ENCODE peak calls at places on chromosome 14, in eight cellular contexts. One of them, this sample, is unnamed. For H3K4me1, the result is how much of the 10 kb centered on the place peaks cover.

GRCh38 chr14:98144964-98145363 is 1127.0 kb downstream of the BCL11B start:
- DNase-seq in psoas muscle: no peak
- DNase-seq in CD4-positive, alpha-beta memory T cell: no peak
- DNase-seq in body of pancreas: no peak
- DNase-seq in esophagus squamous epithelium: no peak
- DNase-seq in heart left ventricle: no peak
- DNase-seq in pancreas: no peak
- DNase-seq in K562: no peak
- DNase-seq in this sample: no peak

GRCh38 chr14:51614707-51615106 is 37.0 kb upstream of the FRMD6 start:
- DNase-seq in psoas muscle: no peak
- DNase-seq in CD4-positive, alpha-beta memory T cell: no peak
- DNase-seq in body of pancreas: no peak
- DNase-seq in esophagus squamous epithelium: no peak
- DNase-seq in heart left ventricle: no peak
- DNase-seq in pancreas: no peak
- DNase-seq in K562: no peak
- DNase-seq in this sample: no peak

GRCh38 chr14:36513012-36513420 is 7.0 kb downstream of the NKX2-1 start:
- DNase-seq in psoas muscle: no peak
- DNase-seq in CD4-positive, alpha-beta memory T cell: no peak
- DNase-seq in body of pancreas: no peak
- DNase-seq in esophagus squamous epithelium: no peak
- DNase-seq in heart left ventricle: no peak
- DNase-seq in pancreas: no peak
- DNase-seq in K562: no peak
- DNase-seq in this sample: no peak

GRCh38 chr14:55766071-55766470 is 186.1 kb downstream of the KTN1 start:
- DNase-seq in psoas muscle: no peak
- DNase-seq in CD4-positive, alpha-beta memory T cell: no peak
- DNase-seq in body of pancreas: no peak
- DNase-seq in esophagus squamous epithelium: no peak
- DNase-seq in heart left ventricle: no peak
- DNase-seq in pancreas: no peak
- DNase-seq in K562: no peak
- DNase-seq in this sample: no peak

GRCh38 chr14:38880643-38881567 is 222.1 kb downstream of the SEC23A start:
- DNase-seq in psoas muscle: no peak
- DNase-seq in CD4-positive, alpha-beta memory T cell: no peak
- DNase-seq in body of pancreas: no peak
- DNase-seq in esophagus squamous epithelium: no peak
- DNase-seq in heart left ventricle: no peak
- DNase-seq in pancreas: no peak
- DNase-seq in K562: no peak
- DNase-seq in this sample: no peak

GRCh38 chr14:102523200-102524025 is 13.8 kb upstream of the ANKRD9 start:
- DNase-seq in psoas muscle: peak
- DNase-seq in CD4-positive, alpha-beta memory T cell: no peak
- DNase-seq in body of pancreas: no peak
- DNase-seq in esophagus squamous epithelium: no peak
- DNase-seq in heart left ventricle: no peak
- DNase-seq in pancreas: no peak
- DNase-seq in K562: no peak
- DNase-seq in this sample: no peak

GRCh38 chr14:21326972-21327371 is 47.1 kb downstream of the RPGRIP1 start:
- DNase-seq in psoas muscle: no peak
- DNase-seq in CD4-positive, alpha-beta memory T cell: no peak
- DNase-seq in body of pancreas: no peak
- DNase-seq in esophagus squamous epithelium: no peak
- DNase-seq in heart left ventricle: no peak
- DNase-seq in pancreas: no peak
- DNase-seq in K562: no peak
- DNase-seq in this sample: no peak

GRCh38 chr14:91317381-91318313 is 73.1 kb upstream of the GPR68 start:
- DNase-seq in psoas muscle: peak
- DNase-seq in CD4-positive, alpha-beta memory T cell: peak
- DNase-seq in body of pancreas: peak
- DNase-seq in esophagus squamous epithelium: peak
- DNase-seq in heart left ventricle: peak
- DNase-seq in pancreas: peak
- DNase-seq in K562: peak
- DNase-seq in this sample: no peak

GRCh38 chr14:63860146-63860545 is 7.3 kb downstream of the SYNE2 start:
- DNase-seq in psoas muscle: no peak
- DNase-seq in CD4-positive, alpha-beta memory T cell: no peak
- DNase-seq in body of pancreas: no peak
- DNase-seq in esophagus squamous epithelium: no peak
- DNase-seq in heart left ventricle: no peak
- DNase-seq in pancreas: no peak
- DNase-seq in K562: no peak
- DNase-seq in this sample: no peak

GRCh38 chr14:100072783-100073346 is 7.6 kb downstream of the EVL start:
- DNase-seq in psoas muscle: no peak
- DNase-seq in CD4-positive, alpha-beta memory T cell: peak
- DNase-seq in body of pancreas: no peak
- DNase-seq in esophagus squamous epithelium: no peak
- DNase-seq in heart left ventricle: no peak
- DNase-seq in pancreas: no peak
- DNase-seq in K562: peak
- DNase-seq in this sample: no peak

GRCh38 chr14:30214456-30215090 is 286.9 kb upstream of the PRKD1 start:
- DNase-seq in psoas muscle: no peak
- DNase-seq in CD4-positive, alpha-beta memory T cell: no peak
- DNase-seq in body of pancreas: peak
- DNase-seq in esophagus squamous epithelium: no peak
- DNase-seq in heart left ventricle: no peak
- DNase-seq in pancreas: no peak
- DNase-seq in K562: peak
- DNase-seq in this sample: no peak

GRCh38 chr14:52080817-52081755 is 12.2 kb upstream of the NID2 start:
- DNase-seq in psoas muscle: no peak
- DNase-seq in CD4-positive, alpha-beta memory T cell: no peak
- DNase-seq in body of pancreas: no peak
- DNase-seq in esophagus squamous epithelium: no peak
- DNase-seq in heart left ventricle: no peak
- DNase-seq in pancreas: no peak
- DNase-seq in K562: no peak
- DNase-seq in this sample: no peak

GRCh38 chr14:95998656-95999055 is 40.5 kb upstream of the C14orf132 start:
- DNase-seq in psoas muscle: no peak
- DNase-seq in CD4-positive, alpha-beta memory T cell: no peak
- DNase-seq in body of pancreas: no peak
- DNase-seq in esophagus squamous epithelium: no peak
- DNase-seq in heart left ventricle: no peak
- DNase-seq in pancreas: no peak
- DNase-seq in K562: no peak
- DNase-seq in this sample: no peak

GRCh38 chr14:58918066-58918465 is 270.4 kb upstream of the DAAM1 start:
- DNase-seq in psoas muscle: no peak
- DNase-seq in CD4-positive, alpha-beta memory T cell: no peak
- DNase-seq in body of pancreas: no peak
- DNase-seq in esophagus squamous epithelium: no peak
- DNase-seq in heart left ventricle: no peak
- DNase-seq in pancreas: no peak
- DNase-seq in K562: no peak
- DNase-seq in this sample: no peak

GRCh38 chr14:68950111-68950510 is 29.0 kb downstream of the ACTN1 start:
- DNase-seq in psoas muscle: no peak
- DNase-seq in CD4-positive, alpha-beta memory T cell: no peak
- DNase-seq in body of pancreas: no peak
- DNase-seq in esophagus squamous epithelium: no peak
- DNase-seq in heart left ventricle: peak
- DNase-seq in pancreas: no peak
- DNase-seq in K562: no peak
- DNase-seq in this sample: no peak
- H3K4me1 ChIP-seq in psoas muscle: under half
- H3K4me1 ChIP-seq in CD4-positive, alpha-beta memory T cell: under half
- H3K4me1 ChIP-seq in body of pancreas: half or more
- H3K4me1 ChIP-seq in esophagus squamous epithelium: half or more
- H3K4me1 ChIP-seq in heart left ventricle: half or more
- H3K4me1 ChIP-seq in pancreas: half or more
- H3K4me1 ChIP-seq in K562: under half
- H3K4me1 ChIP-seq in this sample: half or more

GRCh38 chr14:93005838-93006237 is 82.9 kb downstream of the CHGA start:
- DNase-seq in psoas muscle: no peak
- DNase-seq in CD4-positive, alpha-beta memory T cell: no peak
- DNase-seq in body of pancreas: no peak
- DNase-seq in esophagus squamous epithelium: no peak
- DNase-seq in heart left ventricle: no peak
- DNase-seq in pancreas: no peak
- DNase-seq in K562: no peak
- DNase-seq in this sample: peak

GRCh38 chr14:93006484-93007128 is 83.7 kb downstream of the CHGA start:
- DNase-seq in psoas muscle: peak
- DNase-seq in CD4-positive, alpha-beta memory T cell: no peak
- DNase-seq in body of pancreas: peak
- DNase-seq in esophagus squamous epithelium: no peak
- DNase-seq in heart left ventricle: no peak
- DNase-seq in pancreas: no peak
- DNase-seq in K562: no peak
- DNase-seq in this sample: no peak

GRCh38 chr14:93008381-93008780 is 85.4 kb downstream of the CHGA start:
- DNase-seq in psoas muscle: peak
- DNase-seq in CD4-positive, alpha-beta memory T cell: no peak
- DNase-seq in body of pancreas: no peak
- DNase-seq in esophagus squamous epithelium: no peak
- DNase-seq in heart left ventricle: peak
- DNase-seq in pancreas: no peak
- DNase-seq in K562: peak
- DNase-seq in this sample: no peak

GRCh38 chr14:93005135-93005813 is 82.3 kb downstream of the CHGA start:
- DNase-seq in psoas muscle: peak
- DNase-seq in CD4-positive, alpha-beta memory T cell: no peak
- DNase-seq in body of pancreas: peak
- DNase-seq in esophagus squamous epithelium: no peak
- DNase-seq in heart left ventricle: no peak
- DNase-seq in pancreas: peak
- DNase-seq in K562: no peak
- DNase-seq in this sample: peak

DNA sequence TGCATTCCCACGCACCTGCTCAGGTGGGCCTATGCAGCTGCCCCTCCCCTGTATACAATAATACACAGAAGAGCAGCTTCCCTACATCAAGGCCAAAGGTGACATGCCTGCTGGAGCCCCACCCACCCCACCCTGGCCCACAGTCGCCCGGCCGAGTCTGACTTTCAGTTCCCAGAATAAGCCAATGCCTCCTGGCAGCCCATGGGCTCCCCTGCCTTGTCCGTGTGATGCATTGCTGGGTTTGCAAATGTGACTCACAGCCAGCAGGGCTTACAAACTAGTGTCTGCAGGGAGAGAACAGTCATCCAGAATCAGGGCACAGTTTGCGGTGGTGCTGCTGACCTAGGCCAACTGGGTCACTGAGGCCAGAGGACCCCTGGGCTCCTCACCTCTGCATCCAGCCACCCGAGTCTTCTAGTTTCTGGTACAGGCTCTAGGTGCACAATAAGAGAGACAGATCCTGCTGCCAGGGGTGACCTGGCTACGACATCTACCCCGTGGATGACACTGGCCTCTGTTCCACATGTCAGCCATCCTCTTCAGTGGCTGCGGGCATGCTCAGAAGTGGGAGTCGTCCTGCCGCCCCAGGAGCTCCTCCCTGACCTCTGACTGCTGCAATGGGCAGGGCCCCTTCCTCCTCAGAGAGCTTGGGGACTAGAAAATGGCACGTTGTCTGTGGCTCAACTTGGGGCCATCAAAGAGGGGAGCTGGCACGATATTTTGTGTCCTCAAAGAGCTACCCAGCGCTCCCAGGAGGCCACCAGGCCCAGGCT is 84.5 kb downstream of the CHGA start:
- DNase-seq in psoas muscle: peak
- DNase-seq in CD4-positive, alpha-beta memory T cell: no peak
- DNase-seq in body of pancreas: no peak
- DNase-seq in esophagus squamous epithelium: no peak
- DNase-seq in heart left ventricle: peak
- DNase-seq in pancreas: no peak
- DNase-seq in K562: no peak
- DNase-seq in this sample: peak
- H3K4me1 ChIP-seq in psoas muscle: under half
- H3K4me1 ChIP-seq in CD4-positive, alpha-beta memory T cell: under half
- H3K4me1 ChIP-seq in body of pancreas: under half
- H3K4me1 ChIP-seq in esophagus squamous epithelium: half or more
- H3K4me1 ChIP-seq in heart left ventricle: half or more
- H3K4me1 ChIP-seq in pancreas: under half
- H3K4me1 ChIP-seq in K562: under half
- H3K4me1 ChIP-seq in this sample: half or more

DNA sequence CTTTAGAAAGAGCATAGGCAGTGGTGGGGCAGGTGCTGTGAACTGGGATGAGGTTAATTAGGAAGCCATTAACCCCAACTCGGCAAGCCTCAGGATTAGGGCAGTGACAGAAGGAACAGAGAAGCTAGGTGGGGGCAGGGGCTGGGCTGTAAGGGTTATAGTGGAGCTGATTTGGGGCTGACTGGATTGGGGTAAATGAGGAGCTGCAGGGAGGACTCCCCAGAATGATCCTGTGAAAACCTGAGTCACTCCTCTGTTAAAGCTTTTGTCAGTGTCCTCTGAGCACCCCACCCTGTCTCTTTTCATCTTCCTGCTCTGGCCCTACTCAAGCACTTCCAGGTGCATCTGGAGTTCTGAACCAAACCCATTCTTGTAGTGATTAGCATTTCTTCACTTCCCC is 4.4 kb downstream of the KLC1 start:
- DNase-seq in psoas muscle: no peak
- DNase-seq in CD4-positive, alpha-beta memory T cell: no peak
- DNase-seq in body of pancreas: no peak
- DNase-seq in esophagus squamous epithelium: no peak
- DNase-seq in heart left ventricle: no peak
- DNase-seq in pancreas: no peak
- DNase-seq in K562: no peak
- DNase-seq in this sample: no peak
- H3K4me1 ChIP-seq in psoas muscle: half or more
- H3K4me1 ChIP-seq in CD4-positive, alpha-beta memory T cell: half or more
- H3K4me1 ChIP-seq in body of pancreas: under half
- H3K4me1 ChIP-seq in esophagus squamous epithelium: half or more
- H3K4me1 ChIP-seq in heart left ventricle: half or more
- H3K4me1 ChIP-seq in pancreas: under half
- H3K4me1 ChIP-seq in K562: under half
- H3K4me1 ChIP-seq in this sample: under half

DNA sequence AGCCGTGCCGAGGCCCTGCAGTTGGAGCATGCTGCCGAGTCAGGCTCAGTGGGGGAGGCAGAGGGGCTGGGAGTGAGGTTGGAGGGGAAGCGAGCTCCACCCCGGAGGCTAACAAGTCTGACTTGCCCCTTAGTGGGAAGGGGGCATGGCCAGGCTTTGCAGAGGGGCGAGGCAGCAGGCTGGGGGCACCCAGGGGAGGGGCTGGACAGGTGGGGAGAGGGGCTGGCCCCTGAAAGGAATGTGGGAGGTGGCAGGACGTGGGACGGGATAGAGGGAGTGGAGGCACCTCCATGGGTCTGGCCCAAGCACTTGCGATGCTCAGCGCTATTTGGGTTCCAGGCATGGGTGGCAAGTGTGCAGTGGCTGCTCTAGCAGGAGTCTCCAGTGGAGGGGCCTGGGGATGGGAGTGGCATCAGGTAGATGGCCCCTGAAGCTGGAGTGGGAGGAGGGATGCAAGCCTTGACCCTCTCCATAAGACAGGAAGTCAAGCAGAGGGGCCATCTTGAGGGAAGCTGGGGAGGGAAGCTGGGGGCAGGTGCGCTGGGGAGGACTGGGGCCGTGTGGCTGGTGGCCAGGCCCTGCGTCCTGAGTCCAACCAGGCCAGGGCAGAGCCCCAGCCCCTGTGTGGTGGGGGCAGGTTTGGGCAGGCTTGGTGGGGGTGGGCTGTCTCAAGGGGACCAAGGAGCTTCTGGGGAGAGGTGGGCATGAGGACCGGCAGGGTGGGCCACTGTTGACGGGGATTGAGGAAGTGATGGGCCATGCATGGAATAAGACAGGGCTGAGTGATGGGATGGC is 2.6 kb downstream of the TRMT61A start:
- DNase-seq in psoas muscle: no peak
- DNase-seq in CD4-positive, alpha-beta memory T cell: no peak
- DNase-seq in body of pancreas: no peak
- DNase-seq in esophagus squamous epithelium: no peak
- DNase-seq in heart left ventricle: no peak
- DNase-seq in pancreas: no peak
- DNase-seq in K562: no peak
- DNase-seq in this sample: no peak
- H3K4me1 ChIP-seq in psoas muscle: under half
- H3K4me1 ChIP-seq in CD4-positive, alpha-beta memory T cell: under half
- H3K4me1 ChIP-seq in body of pancreas: under half
- H3K4me1 ChIP-seq in esophagus squamous epithelium: half or more
- H3K4me1 ChIP-seq in heart left ventricle: under half
- H3K4me1 ChIP-seq in pancreas: under half
- H3K4me1 ChIP-seq in K562: half or more
- H3K4me1 ChIP-seq in this sample: half or more

This sample was measured in tibial artery.